ENCODE peak calls at places on chromosomes 16 and 17, in six cellular contexts. U is Ammon's horn; N is HEK293T; K is HT1080; I is stimulated activated CD4-positive, alpha-beta T cell treated with anti-CD3 and anti-CD28 coated beads, Interleukin-2, amount 100 ng/mL, for 24 hours; Z is NCI-H69. R is an unnamed sample.

GRCh38 chr17:64441772-64442549 is 7.0 kb upstream of the MILR1 start:
- DNase-seq in N (no peak), K (peak; percentile 74), I (no peak), U (peak; percentile 59), Z (no peak), R (no peak)

GRCh38 chr17:31216053-31216751 is 80.8 kb downstream of the OMG start:
- DNase-seq in N (peak; percentile 3), U (peak; percentile 42), I (no peak), K (peak; percentile 40), Z (peak; percentile 57), R (peak; percentile 43)

GRCh38 chr17:50272711-50273653 is 1.3 kb upstream of the TMEM92 start:
- DNase-seq in U (no peak), N (peak; percentile 85), Z (peak; percentile 71), I (peak; percentile 57), K (peak; percentile 48), R (peak; percentile 62)

GRCh38 chr17:48915459-48916282 is 7.5 kb downstream of the UBE2Z start:
- DNase-seq in Z (peak; percentile 21), N (no peak), K (peak; percentile 70), I (peak; percentile 64), U (no peak), R (no peak)

GRCh38 chr16:9192746-9193145 is 101.3 kb downstream of the HAPSTR1 start:
- DNase-seq in K (peak; percentile 18), I (no peak), U (no peak), Z (no peak), N (no peak), R (peak; percentile 56)

GRCh38 chr16:56964243-56965148 is 2.7 kb downstream of the CETP start:
- DNase-seq in Z (peak; percentile 80), I (peak; percentile 99), U (peak; percentile 63), N (peak; percentile 90), K (peak; percentile 88), R (peak; percentile 94)

GRCh38 chr17:56754523-56755208 is 79.1 kb downstream of the C17orf67 start:
- DNase-seq in I (no peak), Z (no peak), U (no peak), N (peak; percentile 38), K (peak; percentile 83), R (peak; percentile 77)

GRCh38 chr16:77987772-77988171 is 34.6 kb upstream of the CLEC3A start:
- DNase-seq in Z (no peak), U (no peak), N (no peak), I (no peak), K (no peak), R (no peak)

GRCh38 chr16:88283596-88283995 is 99.2 kb upstream of the ZNF469 start:
- DNase-seq in U (no peak), N (no peak), Z (no peak), K (no peak), I (no peak), R (no peak)

GRCh38 chr16:50368410-50369132 is at the start of gene BRD7:
- DNase-seq in U (peak; percentile 64), N (peak; percentile 91), I (peak; percentile 76), K (no peak), Z (peak; percentile 83), R (peak; percentile 73)

GRCh38 chr17:1627219-1627986 is 1.2 kb downstream of the SLC43A2 start:
- DNase-seq in N (no peak), U (peak; percentile 82), Z (peak; percentile 37), I (no peak), K (no peak), R (no peak)

GRCh38 chr16:23469814-23470213 is 16.8 kb upstream of the COG7 start:
- DNase-seq in N (no peak), K (peak; percentile 52), Z (peak; percentile 41), I (no peak), U (no peak), R (peak; percentile 19)

GRCh38 chr16:747978-748746 is 7.4 kb upstream of the CIAO3 start:
- DNase-seq in U (no peak), Z (peak; percentile 74), I (no peak), K (no peak), N (no peak), R (no peak)

GRCh38 chr17:28901866-28902818 is 737 bp downstream of the DHRS13 start:
- DNase-seq in N (peak; percentile 35), U (no peak), K (peak; percentile 20), Z (peak; percentile 83), I (peak; percentile 65), R (peak; percentile 77)

GRCh38 chr17:65368341-65368740 is 193.1 kb downstream of the AXIN2 start:
- DNase-seq in N (no peak), Z (no peak), K (no peak), U (no peak), I (no peak), R (no peak)

GRCh38 chr16:68707341-68708152 is 29.5 kb upstream of the CDH1 start:
- DNase-seq in K (peak; percentile 86), U (no peak), I (no peak), Z (peak; percentile 22), N (no peak), R (peak; percentile 92)

GRCh38 chr16:80931661-80931984 is 75.1 kb downstream of the CMC2 start:
- DNase-seq in U (no peak), N (no peak), Z (no peak), K (no peak), I (no peak), R (no peak)

GRCh38 chr16:82034981-82035612 is at the start of gene HSD17B2:
- DNase-seq in U (no peak), K (peak; percentile 90), I (no peak), Z (peak; percentile 61), N (no peak), R (no peak)

GRCh38 chr16:81795193-81795592 is 16.1 kb downstream of the PLCG2 start:
- DNase-seq in U (no peak), K (no peak), Z (no peak), I (no peak), N (no peak), R (no peak)

GRCh38 chr16:725463-726187 is 618 bp downstream of the CCDC78 start:
- DNase-seq in Z (no peak), K (no peak), N (no peak), U (no peak), I (no peak), R (no peak)

GRCh38 chr16:87319997-87320491 is 2.9 kb upstream of the C16orf95 start:
- DNase-seq in Z (no peak), N (no peak), U (no peak), K (no peak), I (no peak), R (no peak)

GRCh38 chr17:79830303-79830702 is 8.9 kb downstream of the CBX4 start:
- DNase-seq in K (no peak), I (no peak), Z (no peak), U (no peak), N (no peak), R (no peak)

GRCh38 chr17:69047368-69048263 is 13.1 kb downstream of the ABCA9 start:
- DNase-seq in Z (no peak), K (peak; percentile 59), I (no peak), N (no peak), U (peak; percentile 6), R (peak; percentile 85)

GRCh38 chr16:86224126-86224525 is 286.2 kb upstream of the FOXF1 start:
- DNase-seq in N (peak; percentile 40), U (no peak), Z (no peak), K (no peak), I (no peak), R (no peak)

R was measured in mesendoderm.